ENCODE peak calls at places on chromosome 18, in eight cellular contexts. One of them, this sample, is unnamed.

GRCh38 chr18:44668280-44668975 is 12.3 kb upstream of the SETBP1 start:
- DNase-seq in AML-193: no peak
- DNase-seq in neural crest cell: no peak
- DNase-seq in stimulated activated CD4-positive, alpha-beta T cell treated with anti-CD3 and anti-CD28 coated beads, TNF-alpha, amount 100 ng/mL, for 24 hours: no peak
- DNase-seq in M059J: no peak
- DNase-seq in hypothalamus: no peak
- DNase-seq in mammary epithelial cell: no peak
- DNase-seq in skeletal muscle cell: no peak
- DNase-seq in this sample: no peak

GRCh38 chr18:74215863-74216262 is 67.5 kb downstream of the TIMM21 start:
- DNase-seq in skeletal muscle cell: no peak
- DNase-seq in hypothalamus: no peak
- DNase-seq in neural crest cell: no peak
- DNase-seq in M059J: no peak
- DNase-seq in AML-193: no peak
- DNase-seq in stimulated activated CD4-positive, alpha-beta T cell treated with anti-CD3 and anti-CD28 coated beads, TNF-alpha, amount 100 ng/mL, for 24 hours: no peak
- DNase-seq in mammary epithelial cell: no peak
- DNase-seq in this sample: no peak

GRCh38 chr18:13577091-13577697 is 149.2 kb downstream of the FAM210A start:
- DNase-seq in hypothalamus: no peak
- DNase-seq in AML-193: peak; percentile 86
- DNase-seq in mammary epithelial cell: peak; percentile 44
- DNase-seq in stimulated activated CD4-positive, alpha-beta T cell treated with anti-CD3 and anti-CD28 coated beads, TNF-alpha, amount 100 ng/mL, for 24 hours: no peak
- DNase-seq in skeletal muscle cell: no peak
- DNase-seq in M059J: peak; percentile 52
- DNase-seq in neural crest cell: no peak
- DNase-seq in this sample: no peak

GRCh38 chr18:390748-391478 is 109.6 kb downstream of the COLEC12 start:
- DNase-seq in skeletal muscle cell: no peak
- DNase-seq in M059J: no peak
- DNase-seq in neural crest cell: no peak
- DNase-seq in hypothalamus: no peak
- DNase-seq in AML-193: no peak
- DNase-seq in stimulated activated CD4-positive, alpha-beta T cell treated with anti-CD3 and anti-CD28 coated beads, TNF-alpha, amount 100 ng/mL, for 24 hours: no peak
- DNase-seq in mammary epithelial cell: no peak
- DNase-seq in this sample: no peak

GRCh38 chr18:11587846-11588245 is 21.6 kb upstream of the SLC35G4 start:
- DNase-seq in stimulated activated CD4-positive, alpha-beta T cell treated with anti-CD3 and anti-CD28 coated beads, TNF-alpha, amount 100 ng/mL, for 24 hours: no peak
- DNase-seq in mammary epithelial cell: no peak
- DNase-seq in hypothalamus: no peak
- DNase-seq in neural crest cell: no peak
- DNase-seq in AML-193: no peak
- DNase-seq in skeletal muscle cell: no peak
- DNase-seq in M059J: no peak
- DNase-seq in this sample: no peak

GRCh38 chr18:38010971-38011370 is 445.4 kb upstream of the CELF4 start:
- DNase-seq in M059J: no peak
- DNase-seq in stimulated activated CD4-positive, alpha-beta T cell treated with anti-CD3 and anti-CD28 coated beads, TNF-alpha, amount 100 ng/mL, for 24 hours: no peak
- DNase-seq in hypothalamus: no peak
- DNase-seq in skeletal muscle cell: no peak
- DNase-seq in neural crest cell: no peak
- DNase-seq in AML-193: no peak
- DNase-seq in mammary epithelial cell: no peak
- DNase-seq in this sample: no peak

GRCh38 chr18:79848294-79848578 is 50.5 kb downstream of the KCNG2 start:
- DNase-seq in AML-193: no peak
- DNase-seq in M059J: no peak
- DNase-seq in skeletal muscle cell: no peak
- DNase-seq in hypothalamus: no peak
- DNase-seq in stimulated activated CD4-positive, alpha-beta T cell treated with anti-CD3 and anti-CD28 coated beads, TNF-alpha, amount 100 ng/mL, for 24 hours: no peak
- DNase-seq in mammary epithelial cell: no peak
- DNase-seq in neural crest cell: no peak
- DNase-seq in this sample: no peak

GRCh38 chr18:72866572-72866900 is 1.3 kb downstream of the NETO1 start:
- DNase-seq in M059J: no peak
- DNase-seq in neural crest cell: no peak
- DNase-seq in AML-193: no peak
- DNase-seq in mammary epithelial cell: peak; percentile 21
- DNase-seq in stimulated activated CD4-positive, alpha-beta T cell treated with anti-CD3 and anti-CD28 coated beads, TNF-alpha, amount 100 ng/mL, for 24 hours: no peak
- DNase-seq in hypothalamus: no peak
- DNase-seq in skeletal muscle cell: no peak
- DNase-seq in this sample: peak; percentile 40

GRCh38 chr18:37460616-37461015 is 105.0 kb downstream of the CELF4 start:
- DNase-seq in hypothalamus: no peak
- DNase-seq in M059J: no peak
- DNase-seq in AML-193: no peak
- DNase-seq in neural crest cell: no peak
- DNase-seq in skeletal muscle cell: no peak
- DNase-seq in mammary epithelial cell: no peak
- DNase-seq in stimulated activated CD4-positive, alpha-beta T cell treated with anti-CD3 and anti-CD28 coated beads, TNF-alpha, amount 100 ng/mL, for 24 hours: no peak
- DNase-seq in this sample: no peak

GRCh38 chr18:69358197-69358895 is 42.3 kb upstream of the DOK6 start:
- DNase-seq in hypothalamus: no peak
- DNase-seq in M059J: peak; percentile 32
- DNase-seq in AML-193: no peak
- DNase-seq in mammary epithelial cell: no peak
- DNase-seq in skeletal muscle cell: no peak
- DNase-seq in stimulated activated CD4-positive, alpha-beta T cell treated with anti-CD3 and anti-CD28 coated beads, TNF-alpha, amount 100 ng/mL, for 24 hours: no peak
- DNase-seq in neural crest cell: no peak
- DNase-seq in this sample: no peak

GRCh38 chr18:73791081-73791480 is 356.6 kb downstream of the FBXO15 start:
- DNase-seq in mammary epithelial cell: no peak
- DNase-seq in AML-193: no peak
- DNase-seq in stimulated activated CD4-positive, alpha-beta T cell treated with anti-CD3 and anti-CD28 coated beads, TNF-alpha, amount 100 ng/mL, for 24 hours: no peak
- DNase-seq in skeletal muscle cell: peak; percentile 17
- DNase-seq in hypothalamus: no peak
- DNase-seq in M059J: no peak
- DNase-seq in neural crest cell: no peak
- DNase-seq in this sample: no peak

GRCh38 chr18:63540131-63540530 is 2.0 kb upstream of the SERPINB12 start:
- DNase-seq in skeletal muscle cell: peak; percentile 58
- DNase-seq in AML-193: no peak
- DNase-seq in neural crest cell: no peak
- DNase-seq in M059J: peak; percentile 26
- DNase-seq in hypothalamus: no peak
- DNase-seq in mammary epithelial cell: no peak
- DNase-seq in stimulated activated CD4-positive, alpha-beta T cell treated with anti-CD3 and anti-CD28 coated beads, TNF-alpha, amount 100 ng/mL, for 24 hours: no peak
- DNase-seq in this sample: no peak

GRCh38 chr18:29156531-29156930 is 979.6 kb upstream of the CDH2 start:
- DNase-seq in AML-193: no peak
- DNase-seq in M059J: no peak
- DNase-seq in hypothalamus: no peak
- DNase-seq in neural crest cell: no peak
- DNase-seq in mammary epithelial cell: peak; percentile 86
- DNase-seq in stimulated activated CD4-positive, alpha-beta T cell treated with anti-CD3 and anti-CD28 coated beads, TNF-alpha, amount 100 ng/mL, for 24 hours: no peak
- DNase-seq in skeletal muscle cell: no peak
- DNase-seq in this sample: no peak

This sample was measured in kidney glomerular epithelial cell.